ENCODE peak calls at places on chromosomes 6 and 20, in six cellular contexts. V, J, L, B, Z and P are unnamed samples.

GRCh38 chr6:125604257-125604656 is 145.2 kb upstream of the HEY2 start:
- DNase-seq in V (no peak), Z (no peak), L (no peak), J (no peak), B (no peak), P (no peak)

GRCh38 chr20:24917797-24918578 is 31.1 kb upstream of the CST7 start:
- DNase-seq in J (peak), Z (peak), L (peak), V (peak), B (peak), P (no peak)

GRCh38 chr6:133923938-133924593 is 29.0 kb upstream of the TBPL1 start:
- DNase-seq in B (peak), J (no peak), Z (peak), V (no peak), L (peak), P (peak)

GRCh38 chr20:21265457-21266190 is 37.5 kb upstream of the XRN2 start:
- DNase-seq in Z (no peak), J (no peak), V (no peak), L (no peak), B (no peak), P (no peak)

GRCh38 chr20:5933802-5934436 is 16.4 kb downstream of the TRMT6 start:
- DNase-seq in Z (no peak), B (peak), V (no peak), J (no peak), L (no peak), P (no peak)

GRCh38 chr6:44304282-44305199 is 8.6 kb downstream of the AARS2 start:
- DNase-seq in Z (no peak), V (no peak), L (peak), B (peak), J (no peak), P (no peak)

GRCh38 chr6:123022980-123023379 is 26.9 kb downstream of the CLVS2 start:
- DNase-seq in L (peak), J (no peak), Z (no peak), V (no peak), B (no peak), P (no peak)

GRCh38 chr6:114989279-114989964 is 646.6 kb upstream of the HS3ST5 start:
- DNase-seq in Z (no peak), B (no peak), J (no peak), V (no peak), L (no peak), P (no peak)

GRCh38 chr6:98929498-98930060 is 18.2 kb downstream of the FBXL4 start:
- DNase-seq in Z (no peak), B (no peak), L (no peak), J (no peak), V (no peak), P (peak)

GRCh38 chr6:150373260-150373701 is 4.5 kb downstream of the IYD start:
- DNase-seq in Z (no peak), B (peak), V (no peak), J (no peak), L (no peak), P (no peak)

GRCh38 chr20:4949833-4950178 is 51.5 kb downstream of the SLC23A2 start:
- DNase-seq in V (no peak), Z (no peak), B (peak), J (no peak), L (peak), P (no peak)

GRCh38 chr6:106134906-106135634 is 48.9 kb downstream of the PRDM1 start:
- DNase-seq in Z (no peak), J (no peak), V (no peak), L (peak), B (peak), P (no peak)

GRCh38 chr20:21302645-21303060 is 478 bp upstream of the XRN2 start:
- DNase-seq in V (no peak), L (no peak), J (no peak), Z (no peak), B (no peak), P (no peak)

GRCh38 chr6:133724726-133725125 is 164.2 kb upstream of the TCF21 start:
- DNase-seq in L (no peak), J (no peak), Z (no peak), B (no peak), V (no peak), P (no peak)

GRCh38 chr20:11907621-11908020 is 10.1 kb upstream of the BTBD3 start:
- DNase-seq in L (no peak), Z (no peak), J (no peak), B (no peak), V (no peak), P (no peak)

GRCh38 chr20:33252460-33252859 is 16.7 kb downstream of the BPIFA1 start:
- DNase-seq in L (no peak), V (no peak), Z (no peak), J (no peak), B (no peak), P (no peak)

GRCh38 chr6:167255918-167256553 is 35.1 kb upstream of the UNC93A start:
- DNase-seq in J (no peak), Z (no peak), L (no peak), B (no peak), V (no peak), P (no peak)
- TF ChIP-seq CTCF in J (no peak), Z (no peak), L (no peak), B (no peak), V (no peak), P (peak)

GRCh38 chr6:13383280-13384163 is 55.2 kb upstream of the TBC1D7 start:
- DNase-seq in V (no peak), B (peak), L (no peak), Z (no peak), J (no peak), P (no peak)
- TF ChIP-seq CTCF in V (peak), B (no peak), L (peak), Z (no peak), J (no peak), P (peak)

GRCh38 chr6:16822529-16822928 is 61.3 kb upstream of the ATXN1 start:
- DNase-seq in J (no peak), V (no peak), B (no peak), Z (no peak), L (no peak), P (no peak)
- TF ChIP-seq CTCF in J (no peak), V (no peak), B (no peak), Z (no peak), L (no peak), P (no peak)

GRCh38 chr6:85537055-85537494 is 56.6 kb downstream of the SNX14 start:
- DNase-seq in V (no peak), J (no peak), Z (no peak), B (peak), L (peak), P (no peak)
- TF ChIP-seq CTCF in V (peak), J (peak), Z (peak), B (no peak), L (peak), P (no peak)

DNA sequence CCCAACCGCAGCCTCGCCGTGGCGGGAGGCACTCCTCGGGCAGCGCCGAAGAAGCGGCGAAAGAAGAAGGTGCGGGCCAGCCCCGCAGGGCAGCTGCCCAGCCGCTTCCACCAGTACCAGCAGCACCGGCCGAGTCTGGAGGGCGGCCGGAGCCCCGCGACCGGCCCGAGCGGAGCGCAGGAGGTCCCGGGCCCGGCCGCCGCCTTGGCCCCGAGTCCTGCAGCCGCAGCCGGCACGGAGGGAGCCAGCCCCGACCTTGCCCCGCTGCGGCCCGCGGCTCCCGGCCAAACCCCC is 525 bp downstream of the PNRC1 start:
- DNase-seq in L (no peak), B (no peak), Z (no peak), J (peak), V (no peak), P (no peak)
- TF ChIP-seq CTCF in L (no peak), B (no peak), Z (no peak), J (no peak), V (no peak), P (no peak)

DNA sequence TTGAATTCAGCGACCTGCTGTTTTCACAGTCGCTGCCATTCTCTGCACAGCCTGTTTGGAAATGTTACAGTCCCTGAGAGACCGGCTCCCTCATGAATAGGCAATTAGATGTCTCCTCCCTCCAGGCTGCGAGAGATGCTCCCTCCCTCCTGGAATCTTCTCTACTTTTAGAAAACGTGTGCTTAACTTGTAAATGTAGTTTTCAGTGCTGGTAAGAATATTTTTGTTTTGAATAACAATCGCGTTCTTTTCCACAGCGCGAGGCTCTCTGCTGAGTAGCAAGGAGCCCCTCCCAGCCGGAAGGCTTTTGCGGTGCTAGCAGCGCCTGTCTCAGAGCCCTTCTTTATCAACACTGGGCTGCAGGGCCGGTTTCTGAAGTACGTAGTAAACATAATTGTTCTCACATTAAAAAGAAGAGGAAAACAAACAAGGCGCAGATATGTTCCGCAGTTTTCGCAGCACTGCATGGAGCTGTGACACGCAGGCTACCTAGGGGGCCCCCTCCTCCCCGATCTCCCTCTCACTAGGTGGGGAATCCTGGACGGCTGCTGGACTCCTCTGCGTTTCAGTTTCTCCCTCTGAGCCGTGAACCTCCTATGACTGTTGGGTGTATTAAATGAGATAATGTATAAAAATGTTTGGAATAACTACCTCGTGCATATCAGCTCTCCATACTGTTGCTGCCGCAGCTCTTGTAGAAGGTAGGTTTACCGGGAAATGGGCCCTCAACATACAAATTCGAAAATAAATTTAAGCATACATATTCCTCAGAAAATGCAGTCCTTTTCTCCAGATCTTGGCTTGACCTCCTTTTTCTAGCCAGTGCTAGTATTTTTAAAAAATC is 79.0 kb upstream of the SPACA1 start:
- DNase-seq in J (peak), B (peak), V (peak), L (peak), Z (peak), P (no peak)
- TF ChIP-seq CTCF in J (no peak), B (no peak), V (no peak), L (peak), Z (no peak), P (no peak)

GRCh38 chr20:35279040-35279439 is 1.1 kb upstream of the MMP24OS start:
- DNase-seq in Z (peak), V (no peak), B (no peak), L (no peak), J (no peak), P (no peak)

GRCh38 chr20:35279533-35280174 is 1.7 kb upstream of the MMP24OS start:
- DNase-seq in L (no peak), B (no peak), V (no peak), J (no peak), Z (no peak), P (no peak)

GRCh38 chr20:35276408-35276807 is 1.5 kb downstream of the MMP24OS start:
- DNase-seq in L (no peak), J (no peak), B (no peak), V (no peak), Z (no peak), P (no peak)

GRCh38 chr20:35277127-35277526 is 795 bp downstream of the MMP24OS start:
- DNase-seq in B (no peak), Z (no peak), J (no peak), L (no peak), V (no peak), P (no peak)

GRCh38 chr20:35277531-35278395 is at the start of gene MMP24OS:
- DNase-seq in L (peak), V (peak), Z (peak), J (peak), B (peak), P (no peak)
- TF ChIP-seq CTCF in L (peak), V (no peak), Z (no peak), J (peak), B (peak), P (peak)

GRCh38 chr6:4848382-4849068 is 72.3 kb downstream of the CDYL start:
- DNase-seq in L (peak), V (no peak), Z (peak), B (peak), J (no peak), P (no peak)
- TF ChIP-seq CTCF in L (peak), V (peak), Z (peak), B (peak), J (no peak), P (peak)